ENCODE peak calls at places on chromosomes 5 and 9, in eight cellular contexts. N is DMS53; D is ecto neural progenitor cell; Y is SK-N-DZ; C is GM10248; V is activated T-helper 9 cell treated with anti-CD3 and anti-CD28 coated beads, Interleukin-2, amount 50 U/mL, for 16 hours; B is choroid plexus epithelial cell; Z is GM12891. J is an unnamed sample.

GRCh38 chr9:69460002-69460401 is 135.0 kb downstream of the ENTREP1 start:
- DNase-seq in V (no peak), B (no peak), Y (no peak), Z (no peak), C (no peak), D (no peak), N (no peak), J (no peak)

GRCh38 chr5:63686938-63687337 is 275.3 kb downstream of the HTR1A start:
- DNase-seq in D (no peak), Z (no peak), Y (no peak), C (no peak), V (no peak), N (no peak), B (no peak), J (no peak)

GRCh38 chr5:67149933-67150523 is 46.6 kb downstream of the CD180 start:
- DNase-seq in V (no peak), Z (no peak), C (no peak), D (no peak), B (peak), Y (no peak), N (peak), J (no peak)

GRCh38 chr9:137458194-137459146 is 664 bp downstream of the NSMF start:
- DNase-seq in C (no peak), B (no peak), Y (no peak), Z (no peak), V (no peak), D (peak), N (peak), J (no peak)

GRCh38 chr5:90022711-90023053 is 386.9 kb downstream of the CETN3 start:
- DNase-seq in N (peak), C (no peak), D (no peak), B (peak), V (no peak), Y (no peak), Z (no peak), J (no peak)

GRCh38 chr5:28632607-28633006 is 1594.2 kb upstream of the CDH9 start:
- DNase-seq in Y (no peak), Z (no peak), N (no peak), C (no peak), D (no peak), V (no peak), B (no peak), J (no peak)

GRCh38 chr5:81165493-81166119 is 67.5 kb upstream of the CKMT2 start:
- DNase-seq in C (peak), Z (peak), Y (peak), V (peak), D (peak), B (peak), N (peak), J (no peak)

GRCh38 chr9:129131300-129132145 is 20.3 kb downstream of the PTPA start:
- DNase-seq in C (peak), Y (peak), D (peak), N (peak), B (peak), V (peak), Z (peak), J (no peak)

GRCh38 chr9:108850293-108850897 is 5.4 kb downstream of the ACTL7B start:
- DNase-seq in V (no peak), Y (no peak), D (no peak), C (no peak), N (peak), B (peak), Z (no peak), J (no peak)

GRCh38 chr5:122478741-122479459 is 166.9 kb downstream of the SNCAIP start:
- DNase-seq in B (peak), V (no peak), D (no peak), Y (no peak), C (no peak), N (no peak), Z (no peak), J (no peak)

GRCh38 chr5:32522429-32523143 is 62.8 kb upstream of the SUB1 start:
- DNase-seq in D (no peak), V (no peak), Z (no peak), C (no peak), Y (no peak), N (no peak), B (peak), J (no peak)

GRCh38 chr9:83959061-83959460 is 21.0 kb downstream of the HNRNPK start:
- DNase-seq in N (peak), D (no peak), C (no peak), V (no peak), B (peak), Z (no peak), Y (no peak), J (no peak)

GRCh38 chr9:7185612-7186011 is 427.8 kb downstream of the KDM4C start:
- DNase-seq in C (no peak), V (no peak), Y (no peak), B (peak), D (no peak), Z (no peak), N (peak), J (no peak)

GRCh38 chr9:133031496-133031911 is 707 bp downstream of the GTF3C5 start:
- DNase-seq in Z (no peak), B (no peak), Y (no peak), C (no peak), V (no peak), D (no peak), N (peak), J (no peak)

GRCh38 chr5:153900703-153901395 is 137.9 kb downstream of the FAM114A2 start:
- DNase-seq in Y (no peak), Z (no peak), V (no peak), D (no peak), N (no peak), C (no peak), B (peak), J (no peak)

GRCh38 chr5:113569396-113569795 is 55.9 kb downstream of the YTHDC2 start:
- DNase-seq in C (no peak), Z (no peak), Y (no peak), N (no peak), D (no peak), B (no peak), V (no peak), J (no peak)

GRCh38 chr5:1064383-1065142 is 47.3 kb downstream of the SLC12A7 start:
- DNase-seq in B (no peak), N (no peak), C (no peak), D (no peak), V (no peak), Y (no peak), Z (no peak), J (no peak)

GRCh38 chr5:72525816-72526215 is 18.6 kb upstream of the ZNF366 start:
- DNase-seq in D (no peak), B (peak), V (no peak), C (no peak), N (no peak), Z (no peak), Y (no peak), J (no peak)

GRCh38 chr9:79233542-79233941 is 338.2 kb upstream of the TLE4 start:
- DNase-seq in Y (peak), C (peak), V (no peak), B (peak), D (no peak), N (peak), Z (peak), J (no peak)

GRCh38 chr5:170508036-170508435 is 4.2 kb downstream of the KCNIP1 start:
- DNase-seq in V (no peak), N (no peak), D (no peak), B (no peak), C (no peak), Z (no peak), Y (no peak), J (no peak)

GRCh38 chr9:14216612-14217194 is 97.2 kb downstream of the NFIB start:
- DNase-seq in C (no peak), Z (no peak), N (no peak), Y (no peak), B (no peak), D (no peak), V (no peak), J (no peak)

GRCh38 chr5:1831677-1832313 is 30.6 kb downstream of the NDUFS6 start:
- DNase-seq in B (no peak), D (peak), N (peak), C (no peak), Z (no peak), Y (no peak), V (no peak), J (no peak)

GRCh38 chr9:118961857-118962256 is 407.4 kb downstream of the BRINP1 start:
- DNase-seq in Z (no peak), V (no peak), B (peak), Y (no peak), D (no peak), N (peak), C (no peak), J (no peak)

GRCh38 chr5:157068339-157068738 is 9.4 kb upstream of the HAVCR1 start:
- DNase-seq in D (no peak), N (no peak), B (no peak), C (no peak), Y (no peak), Z (no peak), V (no peak), J (no peak)

GRCh38 chr9:137053944-137054931 is at the start of gene ENTPD2:
- DNase-seq in D (no peak), C (peak), N (peak), Z (no peak), B (no peak), Y (no peak), V (peak), J (no peak)

J was measured in esophagus muscularis mucosa.